ENCODE peak calls at places on chromosomes 13 and 19, in ten cellular contexts. One of them, this sample, is unnamed. For H3K4me1, the result is how much of the 10 kb centered on the place peaks cover.

GRCh38 chr19:41769608-41770007 is 14.3 kb downstream of the CEACAM6 start:
- DNase-seq in mucosa of descending colon: no peak
- DNase-seq in cardiac muscle cell: no peak
- DNase-seq in neural progenitor cell: no peak
- DNase-seq in body of pancreas: no peak
- DNase-seq in tibial artery: no peak
- DNase-seq in heart right ventricle: no peak
- DNase-seq in RWPE2: no peak
- DNase-seq in right lobe of liver: no peak
- DNase-seq in Peyer's patch: no peak
- DNase-seq in this sample: no peak

GRCh38 chr19:45440873-45441654 is 17.3 kb upstream of the ERCC1 start:
- DNase-seq in mucosa of descending colon: no peak
- DNase-seq in cardiac muscle cell: peak
- DNase-seq in neural progenitor cell: peak
- DNase-seq in body of pancreas: no peak
- DNase-seq in tibial artery: no peak
- DNase-seq in heart right ventricle: no peak
- DNase-seq in RWPE2: no peak
- DNase-seq in right lobe of liver: no peak
- DNase-seq in Peyer's patch: no peak
- DNase-seq in this sample: peak

GRCh38 chr13:31733066-31733465 is 6.3 kb upstream of the RXFP2 start:
- DNase-seq in mucosa of descending colon: no peak
- DNase-seq in cardiac muscle cell: peak
- DNase-seq in neural progenitor cell: no peak
- DNase-seq in body of pancreas: no peak
- DNase-seq in tibial artery: no peak
- DNase-seq in heart right ventricle: no peak
- DNase-seq in RWPE2: no peak
- DNase-seq in right lobe of liver: no peak
- DNase-seq in Peyer's patch: no peak
- DNase-seq in this sample: no peak

GRCh38 chr13:37175996-37176395 is 70.5 kb upstream of the CSNK1A1L start:
- DNase-seq in mucosa of descending colon: no peak
- DNase-seq in cardiac muscle cell: peak
- DNase-seq in neural progenitor cell: no peak
- DNase-seq in body of pancreas: no peak
- DNase-seq in tibial artery: no peak
- DNase-seq in heart right ventricle: no peak
- DNase-seq in RWPE2: no peak
- DNase-seq in right lobe of liver: no peak
- DNase-seq in Peyer's patch: no peak
- DNase-seq in this sample: no peak

GRCh38 chr19:57888494-57889231 is at the start of gene ZNF814:
- DNase-seq in mucosa of descending colon: peak
- DNase-seq in cardiac muscle cell: peak
- DNase-seq in neural progenitor cell: peak
- DNase-seq in body of pancreas: peak
- DNase-seq in tibial artery: peak
- DNase-seq in heart right ventricle: peak
- DNase-seq in RWPE2: peak
- DNase-seq in right lobe of liver: peak
- DNase-seq in Peyer's patch: peak
- DNase-seq in this sample: no peak

GRCh38 chr13:42047561-42048322 is 706 bp upstream of the DGKH start:
- DNase-seq in mucosa of descending colon: peak
- DNase-seq in cardiac muscle cell: peak
- DNase-seq in neural progenitor cell: peak
- DNase-seq in body of pancreas: peak
- DNase-seq in tibial artery: peak
- DNase-seq in heart right ventricle: peak
- DNase-seq in RWPE2: no peak
- DNase-seq in right lobe of liver: peak
- DNase-seq in Peyer's patch: no peak
- DNase-seq in this sample: peak

GRCh38 chr13:46577656-46578589 is 25.0 kb downstream of the LRCH1 start:
- DNase-seq in mucosa of descending colon: no peak
- DNase-seq in cardiac muscle cell: no peak
- DNase-seq in neural progenitor cell: no peak
- DNase-seq in body of pancreas: no peak
- DNase-seq in tibial artery: no peak
- DNase-seq in heart right ventricle: no peak
- DNase-seq in RWPE2: no peak
- DNase-seq in right lobe of liver: no peak
- DNase-seq in Peyer's patch: no peak
- DNase-seq in this sample: no peak

GRCh38 chr13:95797016-95797415 is 120.1 kb downstream of the DNAJC3 start:
- DNase-seq in mucosa of descending colon: no peak
- DNase-seq in cardiac muscle cell: peak
- DNase-seq in neural progenitor cell: no peak
- DNase-seq in body of pancreas: no peak
- DNase-seq in tibial artery: no peak
- DNase-seq in heart right ventricle: no peak
- DNase-seq in RWPE2: no peak
- DNase-seq in right lobe of liver: no peak
- DNase-seq in Peyer's patch: no peak
- DNase-seq in this sample: no peak

GRCh38 chr13:83125791-83126190 is 756.5 kb downstream of the SLITRK1 start:
- DNase-seq in mucosa of descending colon: no peak
- DNase-seq in cardiac muscle cell: no peak
- DNase-seq in neural progenitor cell: no peak
- DNase-seq in body of pancreas: no peak
- DNase-seq in tibial artery: no peak
- DNase-seq in heart right ventricle: no peak
- DNase-seq in RWPE2: no peak
- DNase-seq in right lobe of liver: no peak
- DNase-seq in Peyer's patch: no peak
- DNase-seq in this sample: no peak

GRCh38 chr13:96996097-96996496 is 1.8 kb upstream of the OXGR1 start:
- DNase-seq in mucosa of descending colon: no peak
- DNase-seq in cardiac muscle cell: no peak
- DNase-seq in neural progenitor cell: no peak
- DNase-seq in body of pancreas: no peak
- DNase-seq in tibial artery: no peak
- DNase-seq in heart right ventricle: no peak
- DNase-seq in RWPE2: no peak
- DNase-seq in right lobe of liver: no peak
- DNase-seq in Peyer's patch: no peak
- DNase-seq in this sample: no peak

GRCh38 chr13:112247471-112248405 is 128.4 kb upstream of the SPACA7 start:
- DNase-seq in mucosa of descending colon: no peak
- DNase-seq in cardiac muscle cell: no peak
- DNase-seq in neural progenitor cell: no peak
- DNase-seq in body of pancreas: no peak
- DNase-seq in tibial artery: no peak
- DNase-seq in heart right ventricle: no peak
- DNase-seq in RWPE2: no peak
- DNase-seq in right lobe of liver: peak
- DNase-seq in Peyer's patch: no peak
- DNase-seq in this sample: no peak

GRCh38 chr13:40975441-40975840 is 43.7 kb downstream of the ELF1 start:
- DNase-seq in mucosa of descending colon: no peak
- DNase-seq in cardiac muscle cell: no peak
- DNase-seq in neural progenitor cell: no peak
- DNase-seq in body of pancreas: no peak
- DNase-seq in tibial artery: no peak
- DNase-seq in heart right ventricle: no peak
- DNase-seq in RWPE2: no peak
- DNase-seq in right lobe of liver: no peak
- DNase-seq in Peyer's patch: no peak
- DNase-seq in this sample: no peak

GRCh38 chr19:11345122-11345752 is 831 bp downstream of the TMEM205 start:
- DNase-seq in mucosa of descending colon: no peak
- DNase-seq in cardiac muscle cell: no peak
- DNase-seq in neural progenitor cell: no peak
- DNase-seq in body of pancreas: no peak
- DNase-seq in tibial artery: no peak
- DNase-seq in heart right ventricle: no peak
- DNase-seq in RWPE2: no peak
- DNase-seq in right lobe of liver: no peak
- DNase-seq in Peyer's patch: no peak
- DNase-seq in this sample: no peak

GRCh38 chr13:95676100-95676774 is 702 bp upstream of the DNAJC3 start:
- DNase-seq in mucosa of descending colon: peak
- DNase-seq in cardiac muscle cell: peak
- DNase-seq in neural progenitor cell: no peak
- DNase-seq in body of pancreas: peak
- DNase-seq in tibial artery: no peak
- DNase-seq in heart right ventricle: no peak
- DNase-seq in RWPE2: no peak
- DNase-seq in right lobe of liver: no peak
- DNase-seq in Peyer's patch: peak
- DNase-seq in this sample: no peak

GRCh38 chr13:44463759-44464158 is 90.1 kb downstream of the SERP2 start:
- DNase-seq in mucosa of descending colon: no peak
- DNase-seq in cardiac muscle cell: no peak
- DNase-seq in neural progenitor cell: no peak
- DNase-seq in body of pancreas: no peak
- DNase-seq in tibial artery: no peak
- DNase-seq in heart right ventricle: no peak
- DNase-seq in RWPE2: no peak
- DNase-seq in right lobe of liver: no peak
- DNase-seq in Peyer's patch: no peak
- DNase-seq in this sample: no peak

DNA sequence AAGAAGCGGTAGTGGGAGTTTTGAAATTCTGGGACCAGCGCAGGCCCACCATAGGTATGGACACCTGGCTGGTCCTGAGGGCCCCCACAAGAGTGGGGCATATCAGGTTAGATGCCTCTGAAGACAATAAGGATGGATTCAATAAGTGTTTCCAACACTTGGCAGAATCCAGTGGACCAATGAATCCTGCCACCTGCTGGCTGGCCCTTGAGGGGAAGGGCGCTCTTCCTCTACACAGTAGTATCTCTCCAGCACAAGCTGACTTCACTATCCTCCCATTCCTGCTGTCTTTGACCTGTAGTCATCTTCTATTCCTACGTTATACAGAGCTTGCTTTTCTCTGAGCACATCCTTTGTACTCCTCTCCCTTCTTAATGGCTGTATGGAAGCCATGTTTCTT is 199.7 kb upstream of the TSHZ3 start:
- DNase-seq in mucosa of descending colon: peak
- DNase-seq in cardiac muscle cell: peak
- DNase-seq in neural progenitor cell: peak
- DNase-seq in body of pancreas: peak
- DNase-seq in tibial artery: no peak
- DNase-seq in heart right ventricle: peak
- DNase-seq in RWPE2: no peak
- DNase-seq in right lobe of liver: no peak
- DNase-seq in Peyer's patch: no peak
- DNase-seq in this sample: no peak
- TF ChIP-seq CTCF in mucosa of descending colon: no peak
- TF ChIP-seq CTCF in cardiac muscle cell: peak
- TF ChIP-seq CTCF in neural progenitor cell: peak
- TF ChIP-seq CTCF in body of pancreas: peak
- TF ChIP-seq CTCF in tibial artery: no peak
- TF ChIP-seq CTCF in heart right ventricle: peak
- TF ChIP-seq CTCF in RWPE2: peak
- TF ChIP-seq CTCF in right lobe of liver: peak
- TF ChIP-seq CTCF in Peyer's patch: no peak
- TF ChIP-seq CTCF in this sample: peak

GRCh38 chr13:99677388-99677951 is 176.2 kb downstream of the TM9SF2 start:
- DNase-seq in mucosa of descending colon: no peak
- DNase-seq in cardiac muscle cell: peak
- DNase-seq in neural progenitor cell: no peak
- DNase-seq in body of pancreas: no peak
- DNase-seq in tibial artery: no peak
- DNase-seq in heart right ventricle: no peak
- DNase-seq in RWPE2: no peak
- DNase-seq in right lobe of liver: no peak
- DNase-seq in Peyer's patch: no peak
- DNase-seq in this sample: no peak
- H3K4me1 ChIP-seq in mucosa of descending colon: under half
- H3K4me1 ChIP-seq in cardiac muscle cell: under half
- H3K4me1 ChIP-seq in neural progenitor cell: under half
- H3K4me1 ChIP-seq in body of pancreas: under half
- H3K4me1 ChIP-seq in tibial artery: under half
- H3K4me1 ChIP-seq in heart right ventricle: under half
- H3K4me1 ChIP-seq in RWPE2: under half
- H3K4me1 ChIP-seq in right lobe of liver: under half
- H3K4me1 ChIP-seq in Peyer's patch: under half
- H3K4me1 ChIP-seq in this sample: under half

DNA sequence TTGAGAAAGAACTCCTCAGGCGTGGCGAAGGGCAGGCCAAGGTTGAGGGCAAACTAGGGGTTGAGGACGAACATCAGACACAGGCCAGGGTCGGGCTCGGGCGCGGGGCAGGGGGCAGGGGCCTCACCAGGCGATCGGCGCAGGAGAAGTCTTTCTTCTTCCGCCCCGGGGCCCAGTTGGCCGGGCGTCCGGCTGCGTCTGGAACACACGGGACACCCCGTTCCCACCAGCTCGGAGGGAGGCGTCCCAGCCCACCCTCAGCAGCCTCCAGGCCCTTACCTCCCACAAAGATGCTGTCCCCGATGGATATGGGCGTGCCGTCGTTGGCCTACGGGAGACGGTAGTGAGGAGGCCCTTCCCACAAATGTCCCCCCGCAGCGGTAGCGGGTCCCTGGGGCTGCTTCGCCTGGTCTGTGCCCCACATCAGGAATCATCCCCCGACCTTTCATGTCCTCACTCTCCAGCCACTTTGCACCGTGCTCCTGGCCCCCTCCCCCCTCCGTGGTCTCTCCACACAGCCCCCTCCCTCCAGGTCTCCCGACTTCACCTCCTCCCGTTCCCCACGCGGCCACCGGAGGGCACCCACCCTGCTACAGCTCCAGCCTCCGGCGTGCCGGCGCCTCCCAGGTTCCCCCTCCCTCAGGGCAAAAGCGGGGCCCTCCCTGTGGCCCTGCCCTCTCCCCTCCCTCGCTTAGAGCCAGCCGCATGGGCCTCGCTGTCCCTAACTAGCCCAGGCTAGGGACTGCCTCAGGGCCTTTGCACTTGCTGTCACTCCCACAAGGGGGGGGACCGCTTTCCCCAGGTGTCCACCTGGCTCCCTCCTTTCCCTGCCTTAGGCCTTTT is 4.7 kb downstream of the PNKP start:
- DNase-seq in mucosa of descending colon: no peak
- DNase-seq in cardiac muscle cell: no peak
- DNase-seq in neural progenitor cell: peak
- DNase-seq in body of pancreas: peak
- DNase-seq in tibial artery: no peak
- DNase-seq in heart right ventricle: no peak
- DNase-seq in RWPE2: no peak
- DNase-seq in right lobe of liver: peak
- DNase-seq in Peyer's patch: no peak
- DNase-seq in this sample: no peak
- TF ChIP-seq CTCF in mucosa of descending colon: no peak
- TF ChIP-seq CTCF in cardiac muscle cell: peak
- TF ChIP-seq CTCF in neural progenitor cell: peak
- TF ChIP-seq CTCF in body of pancreas: no peak
- TF ChIP-seq CTCF in tibial artery: no peak
- TF ChIP-seq CTCF in heart right ventricle: no peak
- TF ChIP-seq CTCF in RWPE2: peak
- TF ChIP-seq CTCF in right lobe of liver: no peak
- TF ChIP-seq CTCF in Peyer's patch: no peak
- TF ChIP-seq CTCF in this sample: peak

DNA sequence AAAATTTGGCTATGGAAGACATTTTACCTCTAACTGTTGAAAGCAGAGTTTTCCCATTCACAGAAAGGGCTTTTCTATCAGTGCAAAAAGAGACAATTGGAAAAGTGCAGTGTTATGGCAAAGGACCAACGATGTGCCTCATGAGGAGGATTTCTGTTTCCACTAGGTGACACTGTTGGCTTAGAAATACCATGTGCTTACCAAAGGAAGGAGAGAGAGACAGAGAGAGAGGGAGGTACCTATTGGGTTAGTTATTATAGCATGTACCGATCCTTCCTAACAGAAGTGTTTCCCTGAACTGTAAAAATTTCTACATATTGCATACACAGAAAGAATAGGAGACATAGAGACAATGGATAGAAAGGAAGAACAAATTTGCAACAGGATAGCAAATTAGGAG is 23.9 kb upstream of the PSG4 start:
- DNase-seq in mucosa of descending colon: no peak
- DNase-seq in cardiac muscle cell: peak
- DNase-seq in neural progenitor cell: no peak
- DNase-seq in body of pancreas: no peak
- DNase-seq in tibial artery: no peak
- DNase-seq in heart right ventricle: no peak
- DNase-seq in RWPE2: no peak
- DNase-seq in right lobe of liver: no peak
- DNase-seq in Peyer's patch: no peak
- DNase-seq in this sample: no peak
- H3K4me1 ChIP-seq in mucosa of descending colon: under half
- H3K4me1 ChIP-seq in cardiac muscle cell: under half
- H3K4me1 ChIP-seq in neural progenitor cell: under half
- H3K4me1 ChIP-seq in body of pancreas: under half
- H3K4me1 ChIP-seq in tibial artery: under half
- H3K4me1 ChIP-seq in heart right ventricle: under half
- H3K4me1 ChIP-seq in RWPE2: under half
- H3K4me1 ChIP-seq in right lobe of liver: under half
- H3K4me1 ChIP-seq in Peyer's patch: under half
- H3K4me1 ChIP-seq in this sample: under half